ENCODE peak calls at places on chromosome 1, in five cellular contexts. I, K, E, Q and B are unnamed samples.

GRCh38 chr1:3657096-3657475 is 4.8 kb downstream of the TP73 start:
- DNase-seq in I (no peak), K (no peak), E (no peak), Q (no peak), B (no peak)

GRCh38 chr1:8169364-8170058 is 143.4 kb upstream of the ERRFI1 start:
- DNase-seq in I (peak), K (peak), E (peak), Q (peak), B (peak)

GRCh38 chr1:19400875-19401854 is 84.2 kb downstream of the CAPZB start:
- DNase-seq in I (no peak), K (no peak), E (no peak), Q (no peak), B (no peak)

GRCh38 chr1:33348676-33349080 is 27.8 kb upstream of the A3GALT2 start:
- DNase-seq in I (no peak), K (no peak), E (peak), Q (peak), B (no peak)

GRCh38 chr1:17148950-17149608 is 29.8 kb upstream of the PADI2 start:
- DNase-seq in I (no peak), K (no peak), E (no peak), Q (no peak), B (no peak)

GRCh38 chr1:42463906-42464305 is 820 bp downstream of the CCDC30 start:
- DNase-seq in I (no peak), K (no peak), E (no peak), Q (no peak), B (no peak)

GRCh38 chr1:186033744-186034345 is 299.7 kb downstream of the HMCN1 start:
- DNase-seq in I (no peak), K (peak), E (no peak), Q (peak), B (no peak)

GRCh38 chr1:17923684-17924083 is 168.6 kb downstream of the ACTL8 start:
- DNase-seq in I (no peak), K (no peak), E (no peak), Q (no peak), B (no peak)

GRCh38 chr1:72485786-72486185 is 203.4 kb upstream of the NEGR1 start:
- DNase-seq in I (no peak), K (peak), E (no peak), Q (no peak), B (no peak)

GRCh38 chr1:83996175-83996574 is 2.8 kb downstream of the TTLL7 start:
- DNase-seq in I (no peak), K (no peak), E (no peak), Q (no peak), B (no peak)

GRCh38 chr1:172883844-172884243 is 166.9 kb downstream of the TNFSF18 start:
- DNase-seq in I (no peak), K (no peak), E (peak), Q (no peak), B (no peak)

GRCh38 chr1:208025036-208025435 is 114.1 kb upstream of the CD34 start:
- DNase-seq in I (no peak), K (peak), E (no peak), Q (no peak), B (no peak)

GRCh38 chr1:2971609-2972008 is 49.7 kb upstream of the ACTRT2 start:
- DNase-seq in I (no peak), K (no peak), E (no peak), Q (no peak), B (no peak)

GRCh38 chr1:21242846-21243245 is 47.4 kb downstream of the ECE1 start:
- DNase-seq in I (no peak), K (no peak), E (no peak), Q (peak), B (no peak)

GRCh38 chr1:38213720-38214367 is 167.3 kb upstream of the POU3F1 start:
- DNase-seq in I (no peak), K (no peak), E (no peak), Q (no peak), B (no peak)

GRCh38 chr1:62144238-62144831 is 50.3 kb upstream of the L1TD1 start:
- DNase-seq in I (no peak), K (peak), E (peak), Q (peak), B (no peak)

GRCh38 chr1:87642581-87643129 is 314.0 kb downstream of the LMO4 start:
- DNase-seq in I (no peak), K (no peak), E (no peak), Q (no peak), B (no peak)

GRCh38 chr1:244171241-244171985 is 120.3 kb downstream of the ZBTB18 start:
- DNase-seq in I (no peak), K (no peak), E (no peak), Q (no peak), B (no peak)

GRCh38 chr1:56816264-56816663 is 2.9 kb downstream of the FYB2 start:
- DNase-seq in I (no peak), K (peak), E (no peak), Q (no peak), B (no peak)

GRCh38 chr1:211938473-211939080 is 96.8 kb downstream of the INTS7 start:
- DNase-seq in I (no peak), K (no peak), E (peak), Q (no peak), B (no peak)